ENCODE peak calls at places on chromosomes 12 and 14, in ten cellular contexts. V, T, Q, U, N, G, X, M, Y and L are unnamed samples.

GRCh38 chr12:114186241-114187002 is 219.5 kb downstream of the TBX5 start:
- DNase-seq in V (no peak), T (no peak), Q (no peak), U (peak; percentile 61), N (no peak), G (no peak), X (no peak), M (no peak), Y (no peak), L (no peak)

GRCh38 chr14:103281496-103282231 is 52.4 kb upstream of the EIF5 start:
- DNase-seq in V (no peak), T (no peak), Q (no peak), U (peak; percentile 71), N (no peak), G (no peak), X (no peak), M (no peak), Y (peak; percentile 84), L (no peak)

GRCh38 chr14:21913759-21914158 is 240.1 kb upstream of the OR4E1 start:
- DNase-seq in V (peak; percentile 47), T (peak; percentile 69), Q (no peak), U (peak; percentile 76), N (peak; percentile 64), G (peak; percentile 72), X (peak; percentile 96), M (peak; percentile 93), Y (peak; percentile 2), L (peak; percentile 86)

GRCh38 chr14:54685286-54685845 is 118.4 kb downstream of the SAMD4A start:
- DNase-seq in V (no peak), T (no peak), Q (no peak), U (no peak), N (no peak), G (no peak), X (no peak), M (no peak), Y (no peak), L (no peak)

GRCh38 chr14:94689218-94689984 is 77.2 kb downstream of the SERPINA3 start:
- DNase-seq in V (no peak), T (peak; percentile 71), Q (peak; percentile 80), U (peak; percentile 95), N (peak; percentile 27), G (peak; percentile 24), X (peak; percentile 33), M (peak; percentile 63), Y (peak; percentile 73), L (peak; percentile 24)

GRCh38 chr14:99579903-99580570 is 24.0 kb downstream of the CCDC85C start:
- DNase-seq in V (peak; percentile 70), T (no peak), Q (no peak), U (peak; percentile 84), N (no peak), G (no peak), X (peak; percentile 17), M (no peak), Y (peak; percentile 87), L (no peak)

GRCh38 chr12:10130042-10130441 is at the start of gene CLEC7A:
- DNase-seq in V (no peak), T (no peak), Q (no peak), U (no peak), N (no peak), G (no peak), X (peak; percentile 43), M (no peak), Y (no peak), L (peak; percentile 70)

GRCh38 chr14:95339301-95339865 is 19.7 kb upstream of the CLMN start:
- DNase-seq in V (no peak), T (no peak), Q (peak; percentile 58), U (no peak), N (no peak), G (no peak), X (no peak), M (no peak), Y (no peak), L (no peak)

GRCh38 chr14:73789996-73790581 is 61.5 kb upstream of the PTGR2 start:
- DNase-seq in V (no peak), T (no peak), Q (no peak), U (no peak), N (no peak), G (no peak), X (no peak), M (no peak), Y (no peak), L (no peak)

GRCh38 chr12:81585787-81586186 is 173.4 kb downstream of the PPFIA2 start:
- DNase-seq in V (no peak), T (no peak), Q (no peak), U (no peak), N (no peak), G (no peak), X (no peak), M (no peak), Y (no peak), L (no peak)

GRCh38 chr12:45596366-45596765 is 133.1 kb upstream of the ARID2 start:
- DNase-seq in V (no peak), T (no peak), Q (no peak), U (no peak), N (no peak), G (no peak), X (no peak), M (no peak), Y (no peak), L (no peak)

GRCh38 chr14:106346534-106347290 is 820.3 kb downstream of the TMEM121 start:
- DNase-seq in V (no peak), T (no peak), Q (no peak), U (no peak), N (no peak), G (no peak), X (no peak), M (no peak), Y (no peak), L (no peak)

GRCh38 chr12:132395192-132395907 is 66.0 kb upstream of the GALNT9 start:
- DNase-seq in V (no peak), T (no peak), Q (no peak), U (no peak), N (no peak), G (no peak), X (no peak), M (no peak), Y (no peak), L (no peak)

GRCh38 chr14:90828642-90829487 is 12.6 kb upstream of the TTC7B start:
- DNase-seq in V (peak; percentile 46), T (no peak), Q (no peak), U (no peak), N (no peak), G (no peak), X (no peak), M (peak; percentile 31), Y (no peak), L (peak; percentile 69)

GRCh38 chr12:24947541-24948451 is 1.1 kb downstream of the BCAT1 start:
- DNase-seq in V (no peak), T (no peak), Q (no peak), U (no peak), N (no peak), G (no peak), X (peak; percentile 34), M (no peak), Y (no peak), L (peak; percentile 37)

GRCh38 chr14:55388160-55388559 is 23.5 kb downstream of the ATG14 start:
- DNase-seq in V (no peak), T (no peak), Q (no peak), U (no peak), N (no peak), G (no peak), X (no peak), M (peak; percentile 38), Y (peak; percentile 85), L (no peak)

GRCh38 chr12:9651265-9651729 is 18.2 kb upstream of the CLEC2D start:
- DNase-seq in V (no peak), T (peak; percentile 65), Q (no peak), U (no peak), N (peak; percentile 65), G (no peak), X (peak; percentile 60), M (peak; percentile 89), Y (no peak), L (peak; percentile 83)

GRCh38 chr14:105143451-105144230 is 24.9 kb downstream of the JAG2 start:
- DNase-seq in V (peak; percentile 41), T (no peak), Q (no peak), U (no peak), N (no peak), G (no peak), X (no peak), M (no peak), Y (no peak), L (no peak)

GRCh38 chr12:49187184-49187583 is 1.7 kb downstream of the TUBA1A start:
- DNase-seq in V (no peak), T (no peak), Q (peak; percentile 82), U (no peak), N (no peak), G (no peak), X (no peak), M (no peak), Y (no peak), L (no peak)

GRCh38 chr12:93148412-93148811 is 219.3 kb upstream of the EEA1 start:
- DNase-seq in V (no peak), T (no peak), Q (no peak), U (no peak), N (no peak), G (no peak), X (no peak), M (no peak), Y (no peak), L (no peak)

GRCh38 chr12:65106948-65107347 is 14.2 kb downstream of the WIF1 start:
- DNase-seq in V (no peak), T (no peak), Q (no peak), U (peak; percentile 31), N (no peak), G (no peak), X (peak; percentile 6), M (no peak), Y (no peak), L (no peak)

GRCh38 chr12:50050410-50051280 is 6.8 kb upstream of the ASIC1 start:
- DNase-seq in V (peak; percentile 75), T (no peak), Q (no peak), U (peak; percentile 56), N (no peak), G (no peak), X (no peak), M (no peak), Y (no peak), L (no peak)

GRCh38 chr12:90510948-90511347 is 444.0 kb downstream of the CCER1 start:
- DNase-seq in V (no peak), T (no peak), Q (no peak), U (no peak), N (no peak), G (no peak), X (no peak), M (no peak), Y (no peak), L (no peak)

GRCh38 chr14:32896979-32897723 is 41.5 kb upstream of the NPAS3 start:
- DNase-seq in V (no peak), T (no peak), Q (no peak), U (no peak), N (no peak), G (no peak), X (no peak), M (no peak), Y (peak; percentile 15), L (no peak)

GRCh38 chr12:132146098-132146497 is 1.8 kb downstream of the NOC4L start:
- DNase-seq in V (no peak), T (no peak), Q (peak; percentile 61), U (no peak), N (no peak), G (no peak), X (no peak), M (no peak), Y (no peak), L (no peak)

GRCh38 chr12:16619537-16619936 is 13.6 kb upstream of the LMO3 start:
- DNase-seq in V (no peak), T (no peak), Q (no peak), U (no peak), N (no peak), G (no peak), X (no peak), M (no peak), Y (no peak), L (no peak)

GRCh38 chr14:74975059-74975810 is 19.8 kb upstream of the PGF start:
- DNase-seq in V (no peak), T (no peak), Q (peak; percentile 90), U (no peak), N (no peak), G (no peak), X (no peak), M (no peak), Y (no peak), L (no peak)

GRCh38 chr14:31229638-31230229 is 22.1 kb upstream of the HECTD1 start:
- DNase-seq in V (peak; percentile 69), T (no peak), Q (no peak), U (peak; percentile 69), N (no peak), G (no peak), X (no peak), M (no peak), Y (peak; percentile 96), L (no peak)